ENCODE peak calls at places on chromosomes 11 and 22, in five cellular contexts. One of them, this sample, is unnamed.
A peak's percentile ranks its signal among the peaks of the same experiment; 100 is the strongest.

GRCh38 chr22:45579806-45580702 is 77.4 kb downstream of the FBLN1 start:
- DNase-seq in choroid plexus epithelial cell: no peak
- DNase-seq in H1: no peak
- DNase-seq in mucosa of descending colon: no peak
- DNase-seq in fibroblast of lung: no peak
- DNase-seq in this sample: no peak

GRCh38 chr11:17745032-17745772 is 10.6 kb downstream of the KCNC1 start:
- DNase-seq in choroid plexus epithelial cell: no peak
- DNase-seq in H1: no peak
- DNase-seq in mucosa of descending colon: no peak
- DNase-seq in fibroblast of lung: no peak
- DNase-seq in this sample: no peak

GRCh38 chr11:79374707-79375106 is 66.1 kb downstream of the TENM4 start:
- DNase-seq in choroid plexus epithelial cell: no peak
- DNase-seq in H1: no peak
- DNase-seq in mucosa of descending colon: no peak
- DNase-seq in fibroblast of lung: no peak
- DNase-seq in this sample: no peak

GRCh38 chr11:86438685-86439084 is 64.0 kb downstream of the CCDC81 start:
- DNase-seq in choroid plexus epithelial cell: peak; percentile 59
- DNase-seq in H1: no peak
- DNase-seq in mucosa of descending colon: no peak
- DNase-seq in fibroblast of lung: peak; percentile 70
- DNase-seq in this sample: peak; percentile 68

GRCh38 chr22:42214625-42215415 is 55.6 kb downstream of the TCF20 start:
- DNase-seq in choroid plexus epithelial cell: peak; percentile 59
- DNase-seq in H1: no peak
- DNase-seq in mucosa of descending colon: no peak
- DNase-seq in fibroblast of lung: no peak
- DNase-seq in this sample: no peak

GRCh38 chr11:29481721-29482120 is 535.1 kb downstream of the KCNA4 start:
- DNase-seq in choroid plexus epithelial cell: no peak
- DNase-seq in H1: no peak
- DNase-seq in mucosa of descending colon: no peak
- DNase-seq in fibroblast of lung: no peak
- DNase-seq in this sample: no peak

GRCh38 chr11:116353517-116353916 is 419.3 kb downstream of the BUD13 start:
- DNase-seq in choroid plexus epithelial cell: no peak
- DNase-seq in H1: no peak
- DNase-seq in mucosa of descending colon: no peak
- DNase-seq in fibroblast of lung: no peak
- DNase-seq in this sample: no peak

GRCh38 chr11:95055273-95055897 is 6.2 kb downstream of the KDM4F start:
- DNase-seq in choroid plexus epithelial cell: no peak
- DNase-seq in H1: no peak
- DNase-seq in mucosa of descending colon: no peak
- DNase-seq in fibroblast of lung: no peak
- DNase-seq in this sample: no peak

GRCh38 chr11:65589444-65590239 is 6.0 kb downstream of the KCNK7 start:
- DNase-seq in choroid plexus epithelial cell: peak; percentile 15
- DNase-seq in H1: no peak
- DNase-seq in mucosa of descending colon: no peak
- DNase-seq in fibroblast of lung: no peak
- DNase-seq in this sample: no peak

GRCh38 chr11:73239111-73239521 is 21.0 kb downstream of the P2RY2 start:
- DNase-seq in choroid plexus epithelial cell: no peak
- DNase-seq in H1: no peak
- DNase-seq in mucosa of descending colon: no peak
- DNase-seq in fibroblast of lung: no peak
- DNase-seq in this sample: no peak

GRCh38 chr11:95599959-95600586 is 189.5 kb downstream of the FAM76B start:
- DNase-seq in choroid plexus epithelial cell: no peak
- DNase-seq in H1: no peak
- DNase-seq in mucosa of descending colon: no peak
- DNase-seq in fibroblast of lung: no peak
- DNase-seq in this sample: no peak

GRCh38 chr11:117443269-117444186 is 115.9 kb downstream of the CEP164 start:
- DNase-seq in choroid plexus epithelial cell: peak; percentile 69
- DNase-seq in H1: peak; percentile 27
- DNase-seq in mucosa of descending colon: no peak
- DNase-seq in fibroblast of lung: peak; percentile 29
- DNase-seq in this sample: peak; percentile 26
- TF ChIP-seq CTCF in choroid plexus epithelial cell: peak; percentile 75
- TF ChIP-seq CTCF in H1: peak; percentile 91
- TF ChIP-seq CTCF in mucosa of descending colon: peak; percentile 14
- TF ChIP-seq CTCF in fibroblast of lung: peak; percentile 46
- TF ChIP-seq CTCF in this sample: peak; percentile 52

DNA sequence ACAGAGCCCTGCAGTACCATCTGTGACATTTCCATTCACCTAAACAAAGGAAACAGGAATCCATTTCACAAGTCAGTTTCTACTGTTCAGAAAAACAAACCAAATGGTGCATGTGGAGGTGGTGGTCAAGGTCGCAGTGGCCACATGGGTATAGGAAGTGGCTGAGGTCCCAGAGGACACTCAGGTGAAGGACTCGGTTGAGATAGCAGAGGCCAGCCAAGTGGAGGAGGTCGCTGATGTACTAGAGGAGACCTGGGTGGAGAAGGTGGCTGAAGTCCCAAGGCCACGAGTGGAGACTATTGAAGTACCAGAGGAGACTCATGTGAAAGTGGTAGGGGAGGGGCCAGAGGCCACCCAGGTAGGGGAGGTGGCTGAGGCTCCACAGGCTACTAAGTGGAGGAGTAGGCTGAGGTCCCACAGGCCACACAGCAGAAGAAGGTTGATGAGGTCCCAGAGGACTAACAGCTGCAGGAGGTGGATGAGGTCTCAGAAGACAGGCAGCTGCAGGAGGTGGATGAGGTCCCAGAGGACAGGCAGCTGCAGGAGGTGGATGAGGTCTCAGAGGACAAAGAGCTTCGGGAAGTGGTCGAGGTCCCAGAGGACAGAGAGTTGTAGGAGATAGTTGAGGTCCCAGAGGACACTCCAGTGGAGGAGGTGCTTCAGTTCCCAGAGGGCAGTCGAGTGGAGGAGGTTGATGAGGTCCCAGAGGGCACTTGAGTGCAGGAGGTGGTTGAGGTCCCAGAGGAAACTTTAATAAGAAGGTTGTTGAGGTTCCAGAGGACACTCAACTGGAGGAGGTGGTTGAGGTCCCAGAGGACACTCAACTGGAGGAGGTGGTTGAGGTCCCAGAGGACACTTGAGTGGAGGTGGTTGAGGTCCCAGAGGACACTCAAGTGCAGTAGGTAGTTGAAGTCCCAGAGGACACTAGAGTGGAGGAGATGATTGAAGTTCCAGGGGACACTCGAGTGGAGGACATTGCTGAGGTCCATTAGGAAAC is 40.1 kb downstream of the ZNF195 start:
- DNase-seq in choroid plexus epithelial cell: no peak
- DNase-seq in H1: no peak
- DNase-seq in mucosa of descending colon: no peak
- DNase-seq in fibroblast of lung: no peak
- DNase-seq in this sample: no peak
- H3K4me3 ChIP-seq in choroid plexus epithelial cell: no peak overlapping the region
- H3K4me3 ChIP-seq in H1: no peak overlapping the region
- H3K4me3 ChIP-seq in mucosa of descending colon: no peak overlapping the region
- H3K4me3 ChIP-seq in fibroblast of lung: no peak overlapping the region
- H3K4me3 ChIP-seq in this sample: no peak overlapping the region

DNA sequence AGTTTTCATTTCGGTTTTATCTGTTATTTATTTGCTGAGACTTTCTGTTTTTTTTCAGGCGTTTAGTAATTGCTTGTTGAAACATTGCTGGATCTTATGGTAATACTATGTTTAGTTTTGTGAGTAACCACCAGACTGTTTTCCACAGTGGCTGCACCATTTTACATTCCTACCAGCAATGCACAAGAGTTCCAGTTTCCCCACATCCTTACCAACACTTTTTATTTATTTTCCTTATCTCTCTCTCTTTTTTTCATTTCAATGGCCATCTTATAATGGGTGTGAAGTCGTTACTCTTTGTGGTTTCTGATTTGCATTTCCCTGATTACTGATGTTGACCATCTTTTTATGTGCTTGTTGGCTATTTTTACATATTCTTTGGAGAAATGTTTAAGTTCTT is 23.7 kb downstream of the USP47 start:
- DNase-seq in choroid plexus epithelial cell: no peak
- DNase-seq in H1: no peak
- DNase-seq in mucosa of descending colon: no peak
- DNase-seq in fibroblast of lung: no peak
- DNase-seq in this sample: no peak
- TF ChIP-seq CTCF in choroid plexus epithelial cell: no peak
- TF ChIP-seq CTCF in H1: no peak
- TF ChIP-seq CTCF in mucosa of descending colon: no peak
- TF ChIP-seq CTCF in fibroblast of lung: no peak
- TF ChIP-seq CTCF in this sample: no peak

GRCh38 chr11:44728491-44728910 is 1.7 kb downstream of the TSPAN18 start:
- DNase-seq in choroid plexus epithelial cell: no peak
- DNase-seq in H1: no peak
- DNase-seq in mucosa of descending colon: no peak
- DNase-seq in fibroblast of lung: no peak
- DNase-seq in this sample: no peak
- H3K4me3 ChIP-seq in choroid plexus epithelial cell: no peak overlapping the region
- H3K4me3 ChIP-seq in H1: peak overlapping the region; percentile 73
- H3K4me3 ChIP-seq in mucosa of descending colon: no peak overlapping the region
- H3K4me3 ChIP-seq in fibroblast of lung: no peak overlapping the region
- H3K4me3 ChIP-seq in this sample: no peak overlapping the region

GRCh38 chr22:23085351-23085671 is 15.0 kb downstream of the GNAZ start:
- DNase-seq in choroid plexus epithelial cell: no peak
- DNase-seq in H1: no peak
- DNase-seq in mucosa of descending colon: no peak
- DNase-seq in fibroblast of lung: no peak
- DNase-seq in this sample: no peak

GRCh38 chr22:23086787-23087186 is 16.5 kb downstream of the GNAZ start:
- DNase-seq in choroid plexus epithelial cell: no peak
- DNase-seq in H1: no peak
- DNase-seq in mucosa of descending colon: no peak
- DNase-seq in fibroblast of lung: no peak
- DNase-seq in this sample: no peak

GRCh38 chr22:23084453-23085350 is 14.4 kb downstream of the GNAZ start:
- DNase-seq in choroid plexus epithelial cell: no peak
- DNase-seq in H1: no peak
- DNase-seq in mucosa of descending colon: no peak
- DNase-seq in fibroblast of lung: no peak
- DNase-seq in this sample: no peak

GRCh38 chr22:23085785-23086184 is 15.5 kb downstream of the GNAZ start:
- DNase-seq in choroid plexus epithelial cell: no peak
- DNase-seq in H1: no peak
- DNase-seq in mucosa of descending colon: no peak
- DNase-seq in fibroblast of lung: no peak
- DNase-seq in this sample: no peak

GRCh38 chr22:23086263-23086662 is 15.9 kb downstream of the GNAZ start:
- DNase-seq in choroid plexus epithelial cell: no peak
- DNase-seq in H1: no peak
- DNase-seq in mucosa of descending colon: no peak
- DNase-seq in fibroblast of lung: no peak
- DNase-seq in this sample: no peak
- TF ChIP-seq CTCF in choroid plexus epithelial cell: no peak
- TF ChIP-seq CTCF in H1: no peak
- TF ChIP-seq CTCF in mucosa of descending colon: no peak
- TF ChIP-seq CTCF in fibroblast of lung: no peak
- TF ChIP-seq CTCF in this sample: no peak